ENCODE peak calls at places on chromosomes 2 and 18, in seven cellular contexts. G, D, W, M, U, I and K are unnamed samples.

GRCh38 chr2:204024906-204025475 is 88.4 kb downstream of the ICOS start:
- DNase-seq in G (no peak), D (no peak), W (no peak), M (no peak), U (no peak), I (no peak), K (no peak)

GRCh38 chr2:45935791-45936622 is 284.5 kb downstream of the PRKCE start:
- DNase-seq in G (peak), D (peak), W (peak), M (no peak), U (peak), I (peak), K (peak)

GRCh38 chr2:28958689-28959088 is 22.4 kb upstream of the TOGARAM2 start:
- DNase-seq in G (peak), D (peak), W (peak), M (no peak), U (no peak), I (no peak), K (peak)

GRCh38 chr2:17479875-17480274 is 38.4 kb downstream of the RAD51AP2 start:
- DNase-seq in G (peak), D (no peak), W (no peak), M (no peak), U (no peak), I (peak), K (peak)

GRCh38 chr2:205865794-205866490 is 183.6 kb downstream of the NRP2 start:
- DNase-seq in G (no peak), D (no peak), W (no peak), M (no peak), U (no peak), I (peak), K (no peak)

GRCh38 chr2:44638649-44639048 is 276.9 kb downstream of the CAMKMT start:
- DNase-seq in G (no peak), D (no peak), W (no peak), M (no peak), U (no peak), I (no peak), K (no peak)

GRCh38 chr18:36366994-36367839 is 69.7 kb downstream of the FHOD3 start:
- DNase-seq in G (no peak), D (no peak), W (no peak), M (no peak), U (no peak), I (no peak), K (no peak)

GRCh38 chr2:26459991-26460612 is 17.8 kb downstream of the OTOF start:
- DNase-seq in G (no peak), D (no peak), W (no peak), M (no peak), U (no peak), I (no peak), K (no peak)

GRCh38 chr2:220871909-220872308 is 700.2 kb downstream of the EPHA4 start:
- DNase-seq in G (no peak), D (no peak), W (no peak), M (no peak), U (no peak), I (no peak), K (no peak)

GRCh38 chr2:46151582-46151981 is 145.6 kb upstream of the EPAS1 start:
- DNase-seq in G (peak), D (no peak), W (no peak), M (no peak), U (no peak), I (no peak), K (no peak)

GRCh38 chr2:105553538-105554196 is 154.8 kb upstream of the FHL2 start:
- DNase-seq in G (peak), D (no peak), W (no peak), M (no peak), U (no peak), I (no peak), K (peak)

GRCh38 chr2:14189929-14190328 is 442.6 kb upstream of the LRATD1 start:
- DNase-seq in G (peak), D (no peak), W (no peak), M (no peak), U (peak), I (no peak), K (peak)

GRCh38 chr2:233061591-233062446 is 1.7 kb downstream of the INPP5D start:
- DNase-seq in G (peak), D (peak), W (peak), M (no peak), U (no peak), I (no peak), K (peak)

GRCh38 chr2:25955036-25955435 is 27.3 kb downstream of the KIF3C start:
- DNase-seq in G (no peak), D (no peak), W (no peak), M (no peak), U (no peak), I (no peak), K (no peak)

GRCh38 chr18:35777042-35777441 is 195.4 kb upstream of the RMP24 start:
- DNase-seq in G (no peak), D (no peak), W (no peak), M (no peak), U (no peak), I (no peak), K (no peak)

GRCh38 chr2:226002438-226002837 is 602.9 kb downstream of the NYAP2 start:
- DNase-seq in G (peak), D (no peak), W (no peak), M (no peak), U (peak), I (peak), K (peak)

GRCh38 chr2:127586136-127586535 is 50.7 kb downstream of the MYO7B start:
- DNase-seq in G (no peak), D (no peak), W (no peak), M (no peak), U (no peak), I (no peak), K (no peak)

GRCh38 chr2:217551229-217551909 is 451.4 kb downstream of the TNS1 start:
- DNase-seq in G (peak), D (no peak), W (no peak), M (no peak), U (no peak), I (peak), K (peak)

GRCh38 chr2:230798769-230799399 is 65.9 kb upstream of the ITM2C start:
- DNase-seq in G (peak), D (peak), W (peak), M (no peak), U (no peak), I (no peak), K (peak)

GRCh38 chr2:42755161-42755900 is 8.6 kb downstream of the OXER1 start:
- DNase-seq in G (no peak), D (no peak), W (peak), M (no peak), U (no peak), I (no peak), K (peak)

GRCh38 chr2:85745619-85746018 is 8.2 kb upstream of the ATOH8 start:
- DNase-seq in G (no peak), D (no peak), W (no peak), M (no peak), U (no peak), I (no peak), K (no peak)

GRCh38 chr2:30400151-30400954 is 46.7 kb upstream of the LCLAT1 start:
- DNase-seq in G (no peak), D (no peak), W (no peak), M (no peak), U (no peak), I (no peak), K (no peak)

GRCh38 chr2:238864207-238865014 is 16.5 kb downstream of the TWIST2 start:
- DNase-seq in G (peak), D (no peak), W (no peak), M (no peak), U (peak), I (peak), K (peak)

GRCh38 chr2:176821350-176821749 is 391.2 kb upstream of the HNRNPA3 start:
- DNase-seq in G (no peak), D (no peak), W (no peak), M (no peak), U (no peak), I (no peak), K (no peak)

GRCh38 chr2:222024934-222025890 is 273.6 kb downstream of the PAX3 start:
- DNase-seq in G (peak), D (no peak), W (peak), M (no peak), U (no peak), I (peak), K (peak)

GRCh38 chr2:1781291-1782080 is 37.2 kb upstream of the PXDN start:
- DNase-seq in G (no peak), D (no peak), W (no peak), M (peak), U (no peak), I (no peak), K (no peak)